ENCODE peak calls at places on chromosomes 16 and 17, in six cellular contexts. L is SK-N-SH, N is adipocyte, R is IMR-90, J is HCT116, F is astrocyte. O is an unnamed sample. For H3K4me1, the result is how much of the 10 kb centered on the place peaks cover.

GRCh38 chr16:72740346-72740745 is 307.6 kb downstream of the ZFHX3 start:
- DNase-seq in L (no peak), N (no peak), R (peak), J (no peak), F (peak), O (peak)

GRCh38 chr17:2749784-2750181 is 331 bp upstream of the CCDC92B start:
- DNase-seq in L (peak), N (peak), R (peak), J (peak), F (peak), O (peak)

GRCh38 chr17:76447931-76448652 is 4.9 kb downstream of the UBE2O start:
- DNase-seq in L (peak), N (no peak), R (peak), J (no peak), F (peak), O (peak)

GRCh38 chr16:8026450-8026849 is 563.9 kb downstream of the TMEM114 start:
- DNase-seq in L (no peak), N (no peak), R (no peak), J (no peak), F (no peak), O (no peak)

GRCh38 chr17:4559139-4559791 is 1.1 kb downstream of the GGT6 start:
- DNase-seq in L (no peak), N (no peak), R (no peak), J (no peak), F (no peak), O (no peak)

GRCh38 chr17:68161644-68162428 is 86.0 kb upstream of the AMZ2 start:
- DNase-seq in L (no peak), N (no peak), R (no peak), J (no peak), F (no peak), O (peak)

GRCh38 chr16:5000573-5001001 is 33.1 kb downstream of the NAGPA start:
- DNase-seq in L (no peak), N (no peak), R (no peak), J (no peak), F (no peak), O (no peak)

GRCh38 chr16:177981-178676 is 1.6 kb downstream of the HBA1 start:
- DNase-seq in L (no peak), N (no peak), R (no peak), J (no peak), F (no peak), O (no peak)

GRCh38 chr16:90072442-90073105 is 4.6 kb downstream of the PRDM7 start:
- DNase-seq in L (no peak), N (no peak), R (peak), J (no peak), F (no peak), O (no peak)

DNA sequence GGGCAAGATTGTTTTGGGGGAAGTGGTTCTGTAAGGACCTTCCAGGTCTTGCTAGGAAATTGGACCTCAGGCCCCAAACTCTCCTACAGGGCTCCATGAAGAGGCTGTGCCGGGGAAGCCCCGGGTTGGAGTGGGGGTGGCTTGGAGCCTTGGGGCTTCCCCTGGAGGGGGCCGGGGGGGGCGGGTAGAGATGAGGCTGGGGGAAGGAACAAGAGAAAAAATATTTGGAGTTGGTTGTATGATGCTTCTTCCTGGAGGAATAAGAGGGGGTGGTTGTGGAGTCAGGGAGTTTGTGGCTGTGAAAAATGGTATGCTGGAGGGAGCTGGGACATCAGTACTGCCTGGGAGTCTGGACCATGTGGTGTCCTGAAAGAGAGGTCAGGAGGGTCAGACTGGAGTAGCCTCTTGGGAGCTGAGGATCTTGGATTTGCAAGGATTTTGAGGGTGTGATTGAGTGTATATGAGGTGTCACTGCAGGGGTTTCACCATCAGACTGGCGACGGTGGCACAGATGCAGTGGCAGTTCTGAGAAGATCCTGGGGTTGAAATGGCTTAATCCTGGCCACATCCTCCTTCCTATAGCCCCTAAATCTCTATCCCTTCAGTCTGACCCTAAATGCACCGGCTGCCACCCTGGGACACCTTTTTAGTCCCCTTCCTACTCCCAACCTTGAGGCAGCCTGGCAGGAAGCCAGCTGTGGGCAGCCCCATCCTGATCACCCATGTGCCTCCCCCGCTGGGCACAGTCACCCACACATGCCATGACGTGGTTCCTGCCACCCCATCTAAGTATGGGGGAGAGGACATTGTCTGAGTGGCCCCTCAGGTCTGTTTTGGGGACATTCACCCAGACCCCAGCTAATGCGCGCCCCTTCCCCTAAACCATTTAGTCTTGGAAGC is 10.9 kb downstream of the RARA start:
- DNase-seq in L (peak), N (no peak), R (no peak), J (no peak), F (no peak), O (peak)
- H3K4me1 ChIP-seq in L (half or more), N (half or more), R (half or more), J (half or more), F (half or more), O (half or more)

GRCh38 chr16:11635127-11635652 is 33.1 kb upstream of the SNN start:
- DNase-seq in L (no peak), N (no peak), R (no peak), J (no peak), F (no peak), O (no peak)
- H3K9ac ChIP-seq in L (no peak), N (no peak), R (no peak), J (no peak), F (no peak), O (no peak)

DNA sequence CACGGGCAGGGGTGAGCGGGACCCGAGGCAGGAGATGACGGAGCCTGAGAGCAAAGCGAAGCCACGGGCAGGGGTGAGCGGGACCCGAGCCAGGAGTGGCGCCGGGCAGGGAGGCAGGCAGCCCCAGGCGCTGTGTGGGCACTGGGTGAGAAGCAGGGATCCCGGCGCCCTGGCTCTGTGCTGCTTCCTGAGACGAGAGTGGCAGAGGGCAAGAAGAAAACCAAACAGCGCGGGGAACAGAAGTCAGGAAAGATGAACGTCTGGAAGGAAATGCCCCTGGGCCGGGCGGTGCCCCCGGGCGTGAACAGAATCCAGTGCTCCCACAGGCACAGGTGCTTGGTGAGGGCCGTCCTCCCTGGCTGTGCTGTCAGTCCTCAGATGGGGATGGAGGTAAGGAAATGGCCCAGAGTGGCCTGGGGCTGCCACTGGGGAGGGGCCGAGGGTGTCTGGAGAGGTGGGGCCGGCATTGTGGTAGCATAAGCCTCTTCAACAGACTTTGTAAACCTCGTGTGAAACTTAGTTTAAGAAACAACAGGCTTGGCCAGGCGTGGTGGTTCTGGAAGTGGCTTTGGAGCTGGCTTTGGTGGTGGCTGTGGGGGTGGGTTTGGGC is 9.8 kb downstream of the ASPSCR1 start:
- DNase-seq in L (no peak), N (no peak), R (no peak), J (no peak), F (no peak), O (no peak)
- H3K4me1 ChIP-seq in L (under half), N (under half), R (under half), J (under half), F (under half), O (under half)

DNA sequence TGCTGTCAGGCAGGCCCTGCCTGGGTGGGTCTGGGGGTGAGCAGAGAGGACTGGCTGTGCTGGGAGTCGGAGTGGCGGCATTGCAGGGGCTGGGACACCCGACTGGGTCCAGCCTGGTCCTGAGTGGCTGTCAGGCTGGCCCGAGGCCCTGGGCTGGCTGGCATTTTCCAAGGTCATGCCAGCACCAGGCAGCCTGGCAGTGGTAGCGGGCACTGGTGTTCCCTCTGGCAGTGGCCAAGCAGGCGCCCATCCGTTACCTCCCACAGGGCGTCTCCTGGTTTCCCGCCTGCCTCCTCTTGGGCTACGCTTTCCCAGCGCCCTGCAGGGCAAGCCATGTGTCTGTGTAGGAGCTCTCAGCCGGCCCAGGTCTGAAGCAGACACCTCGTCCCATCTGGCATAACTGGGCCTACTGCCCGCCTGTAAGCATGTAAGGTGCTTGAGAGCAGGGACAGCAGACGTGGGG is 5.7 kb upstream of the PKMYT1 start:
- DNase-seq in L (no peak), N (no peak), R (no peak), J (no peak), F (no peak), O (no peak)
- H3K9ac ChIP-seq in L (no peak), N (no peak), R (no peak), J (no peak), F (no peak), O (no peak)